ENCODE peak calls at places on chromosomes 4 and X, in four cellular contexts. One of them, this sample, is unnamed.

GRCh38 chrX:12581546-12581945 is 209.7 kb upstream of the PRPS2 start:
- DNase-seq in LHCN-M2: no peak
- DNase-seq in COR-L47: no peak
- DNase-seq in mucosa of descending colon: no peak
- DNase-seq in this sample: no peak

GRCh38 chr4:158796370-158797140 is 27.7 kb downstream of the FNIP2 start:
- DNase-seq in COR-L47: no peak
- DNase-seq in mucosa of descending colon: no peak
- DNase-seq in LHCN-M2: peak
- DNase-seq in this sample: no peak

GRCh38 chr4:185911556-185912064 is 99.6 kb upstream of the SORBS2 start:
- DNase-seq in LHCN-M2: peak
- DNase-seq in COR-L47: no peak
- DNase-seq in mucosa of descending colon: no peak
- DNase-seq in this sample: no peak

GRCh38 chr4:186598686-186599085 is 43.3 kb upstream of the MTNR1A start:
- DNase-seq in LHCN-M2: peak
- DNase-seq in mucosa of descending colon: no peak
- DNase-seq in COR-L47: no peak
- DNase-seq in this sample: no peak

GRCh38 chr4:1072830-1073446 is 40.4 kb downstream of the RNF212 start:
- DNase-seq in COR-L47: peak
- DNase-seq in LHCN-M2: peak
- DNase-seq in mucosa of descending colon: peak
- DNase-seq in this sample: peak

GRCh38 chr4:123390846-123391456 is 5.6 kb upstream of the SPRY1 start:
- DNase-seq in LHCN-M2: peak
- DNase-seq in mucosa of descending colon: no peak
- DNase-seq in COR-L47: no peak
- DNase-seq in this sample: peak

GRCh38 chr4:158861766-158862165 is 92.9 kb downstream of the FNIP2 start:
- DNase-seq in mucosa of descending colon: no peak
- DNase-seq in LHCN-M2: no peak
- DNase-seq in COR-L47: no peak
- DNase-seq in this sample: no peak

GRCh38 chr4:164989464-164989863 is 12.0 kb upstream of the TRIM61 start:
- DNase-seq in LHCN-M2: peak
- DNase-seq in COR-L47: no peak
- DNase-seq in mucosa of descending colon: no peak
- DNase-seq in this sample: no peak

GRCh38 chr4:62070291-62070852 is 870.2 kb downstream of the ADGRL3 start:
- DNase-seq in LHCN-M2: no peak
- DNase-seq in mucosa of descending colon: no peak
- DNase-seq in COR-L47: no peak
- DNase-seq in this sample: peak

GRCh38 chrX:21683910-21684309 is 25.8 kb upstream of the KLHL34 start:
- DNase-seq in COR-L47: no peak
- DNase-seq in mucosa of descending colon: no peak
- DNase-seq in LHCN-M2: peak
- DNase-seq in this sample: no peak

GRCh38 chr4:8618421-8618820 is 25.9 kb downstream of the CPZ start:
- DNase-seq in COR-L47: no peak
- DNase-seq in LHCN-M2: no peak
- DNase-seq in mucosa of descending colon: no peak
- DNase-seq in this sample: no peak

GRCh38 chr4:140777894-140778293 is 21.7 kb upstream of the TBC1D9 start:
- DNase-seq in mucosa of descending colon: no peak
- DNase-seq in LHCN-M2: no peak
- DNase-seq in COR-L47: no peak
- DNase-seq in this sample: no peak

This sample was measured in NCI-H146.